ENCODE peak calls at places on chromosomes 1 and 21, in five cellular contexts. One of them, this sample, is unnamed.

GRCh38 chr1:112040891-112041740 is 51.6 kb upstream of the KCND3 start:
- DNase-seq in iris pigment epithelial cell: no peak
- DNase-seq in EL: no peak
- DNase-seq in T-helper 1 cell: no peak
- DNase-seq in HEK293T: no peak
- DNase-seq in this sample: no peak

GRCh38 chr1:67892451-67893125 is 59.3 kb upstream of the GNG12 start:
- DNase-seq in iris pigment epithelial cell: no peak
- DNase-seq in EL: no peak
- DNase-seq in T-helper 1 cell: no peak
- DNase-seq in HEK293T: no peak
- DNase-seq in this sample: no peak

GRCh38 chr1:219500327-219500897 is 112.5 kb downstream of the ZC3H11B start:
- DNase-seq in iris pigment epithelial cell: no peak
- DNase-seq in EL: no peak
- DNase-seq in T-helper 1 cell: no peak
- DNase-seq in HEK293T: no peak
- DNase-seq in this sample: no peak

GRCh38 chr1:117615474-117615873 is 9.6 kb downstream of the TENT5C start:
- DNase-seq in iris pigment epithelial cell: no peak
- DNase-seq in EL: no peak
- DNase-seq in T-helper 1 cell: no peak
- DNase-seq in HEK293T: no peak
- DNase-seq in this sample: no peak

GRCh38 chr1:180863158-180863775 is 49.4 kb upstream of the KIAA1614 start:
- DNase-seq in iris pigment epithelial cell: peak; percentile 51
- DNase-seq in EL: peak; percentile 67
- DNase-seq in T-helper 1 cell: no peak
- DNase-seq in HEK293T: peak; percentile 33
- DNase-seq in this sample: peak; percentile 55

GRCh38 chr1:18641005-18641941 is 10.6 kb downstream of the PAX7 start:
- DNase-seq in iris pigment epithelial cell: no peak
- DNase-seq in EL: no peak
- DNase-seq in T-helper 1 cell: no peak
- DNase-seq in HEK293T: peak; percentile 16
- DNase-seq in this sample: no peak

GRCh38 chr1:16167331-16168143 is 11.7 kb upstream of the EPHA2 start:
- DNase-seq in iris pigment epithelial cell: peak; percentile 43
- DNase-seq in EL: peak; percentile 56
- DNase-seq in T-helper 1 cell: peak; percentile 45
- DNase-seq in HEK293T: peak; percentile 77
- DNase-seq in this sample: peak; percentile 46

GRCh38 chr1:231528175-231529029 is at the start of gene TSNAX:
- DNase-seq in iris pigment epithelial cell: peak; percentile 93
- DNase-seq in EL: peak; percentile 92
- DNase-seq in T-helper 1 cell: peak; percentile 76
- DNase-seq in HEK293T: peak; percentile 99
- DNase-seq in this sample: peak; percentile 97

GRCh38 chr1:1196431-1197187 is 9.8 kb downstream of the TNFRSF18 start:
- DNase-seq in iris pigment epithelial cell: no peak
- DNase-seq in EL: no peak
- DNase-seq in T-helper 1 cell: peak; percentile 5
- DNase-seq in HEK293T: no peak
- DNase-seq in this sample: no peak

GRCh38 chr1:98057236-98057635 is 136.4 kb upstream of the DPYD start:
- DNase-seq in iris pigment epithelial cell: no peak
- DNase-seq in EL: no peak
- DNase-seq in T-helper 1 cell: no peak
- DNase-seq in HEK293T: no peak
- DNase-seq in this sample: no peak

GRCh38 chr1:40774266-40774998 is 9.2 kb upstream of the KCNQ4 start:
- DNase-seq in iris pigment epithelial cell: peak; percentile 21
- DNase-seq in EL: peak; percentile 29
- DNase-seq in T-helper 1 cell: peak; percentile 28
- DNase-seq in HEK293T: peak; percentile 75
- DNase-seq in this sample: no peak

GRCh38 chr1:202207292-202207691 is 13.7 kb downstream of the LGR6 start:
- DNase-seq in iris pigment epithelial cell: peak; percentile 62
- DNase-seq in EL: peak; percentile 58
- DNase-seq in T-helper 1 cell: no peak
- DNase-seq in HEK293T: peak; percentile 33
- DNase-seq in this sample: peak; percentile 52

GRCh38 chr1:9685833-9686232 is 34.3 kb downstream of the PIK3CD start:
- DNase-seq in iris pigment epithelial cell: peak; percentile 23
- DNase-seq in EL: peak; percentile 11
- DNase-seq in T-helper 1 cell: no peak
- DNase-seq in HEK293T: no peak
- DNase-seq in this sample: no peak

GRCh38 chr1:180157108-180157507 is 2.4 kb downstream of the QSOX1 start:
- DNase-seq in iris pigment epithelial cell: peak; percentile 66
- DNase-seq in EL: peak; percentile 70
- DNase-seq in T-helper 1 cell: no peak
- DNase-seq in HEK293T: no peak
- DNase-seq in this sample: peak; percentile 60

GRCh38 chr1:66172272-66172671 is 361.7 kb upstream of the SGIP1 start:
- DNase-seq in iris pigment epithelial cell: no peak
- DNase-seq in EL: no peak
- DNase-seq in T-helper 1 cell: no peak
- DNase-seq in HEK293T: no peak
- DNase-seq in this sample: no peak

GRCh38 chr1:223846668-223847007 is 891 bp upstream of the TP53BP2 start:
- DNase-seq in iris pigment epithelial cell: peak; percentile 18
- DNase-seq in EL: peak; percentile 38
- DNase-seq in T-helper 1 cell: no peak
- DNase-seq in HEK293T: peak; percentile 37
- DNase-seq in this sample: peak; percentile 25

GRCh38 chr21:32757804-32758203 is 13.8 kb downstream of the PAXBP1 start:
- DNase-seq in iris pigment epithelial cell: no peak
- DNase-seq in EL: no peak
- DNase-seq in T-helper 1 cell: no peak
- DNase-seq in HEK293T: no peak
- DNase-seq in this sample: no peak

GRCh38 chr1:178934574-178934945 is 63.7 kb upstream of the ANGPTL1 start:
- DNase-seq in iris pigment epithelial cell: no peak
- DNase-seq in EL: no peak
- DNase-seq in T-helper 1 cell: no peak
- DNase-seq in HEK293T: no peak
- DNase-seq in this sample: no peak

GRCh38 chr1:25355841-25356395 is 17.8 kb downstream of the TMEM50A start:
- DNase-seq in iris pigment epithelial cell: no peak
- DNase-seq in EL: no peak
- DNase-seq in T-helper 1 cell: no peak
- DNase-seq in HEK293T: no peak
- DNase-seq in this sample: no peak

GRCh38 chr1:58909162-58909560 is 125.3 kb upstream of the JUN start:
- DNase-seq in iris pigment epithelial cell: peak; percentile 66
- DNase-seq in EL: peak; percentile 83
- DNase-seq in T-helper 1 cell: no peak
- DNase-seq in HEK293T: no peak
- DNase-seq in this sample: peak; percentile 85

GRCh38 chr1:223141021-223141420 is 2.0 kb downstream of the TLR5 start:
- DNase-seq in iris pigment epithelial cell: no peak
- DNase-seq in EL: no peak
- DNase-seq in T-helper 1 cell: no peak
- DNase-seq in HEK293T: no peak
- DNase-seq in this sample: peak; percentile 22

GRCh38 chr1:75614455-75615379 is 3.8 kb upstream of the SLC44A5 start:
- DNase-seq in iris pigment epithelial cell: peak; percentile 23
- DNase-seq in EL: peak; percentile 34
- DNase-seq in T-helper 1 cell: no peak
- DNase-seq in HEK293T: peak; percentile 95
- DNase-seq in this sample: peak; percentile 39

GRCh38 chr1:38564946-38565570 is 294.5 kb downstream of the RRAGC start:
- DNase-seq in iris pigment epithelial cell: no peak
- DNase-seq in EL: no peak
- DNase-seq in T-helper 1 cell: no peak
- DNase-seq in HEK293T: no peak
- DNase-seq in this sample: no peak

GRCh38 chr1:39722495-39722894 is 16.2 kb upstream of the PPIE start:
- DNase-seq in iris pigment epithelial cell: peak; percentile 30
- DNase-seq in EL: peak; percentile 16
- DNase-seq in T-helper 1 cell: no peak
- DNase-seq in HEK293T: no peak
- DNase-seq in this sample: no peak

GRCh38 chr21:42988234-42988965 is 14.0 kb downstream of the PKNOX1 start:
- DNase-seq in iris pigment epithelial cell: peak; percentile 68
- DNase-seq in EL: no peak
- DNase-seq in T-helper 1 cell: no peak
- DNase-seq in HEK293T: no peak
- DNase-seq in this sample: peak; percentile 73

GRCh38 chr1:171801395-171801990 is 20.0 kb downstream of the METTL13 start:
- DNase-seq in iris pigment epithelial cell: peak; percentile 37
- DNase-seq in EL: peak; percentile 47
- DNase-seq in T-helper 1 cell: no peak
- DNase-seq in HEK293T: peak; percentile 72
- DNase-seq in this sample: peak; percentile 58

This sample was measured in AG08395.